ENCODE peak calls at places on chromosome 18, in seven cellular contexts. G is lung, J is cardiac muscle cell, K is MCF 10A, B is HFF-Myc, O is esophagus squamous epithelium, U is tibial artery. W is an unnamed sample.

GRCh38 chr18:10453261-10453884 is 1.1 kb upstream of the APCDD1 start:
- DNase-seq in G (no peak), J (peak), K (no peak), B (no peak), O (no peak), U (peak), W (no peak)

GRCh38 chr18:9947248-9947647 is 33.4 kb downstream of the VAPA start:
- DNase-seq in G (no peak), J (no peak), K (no peak), B (no peak), O (no peak), U (no peak), W (no peak)

GRCh38 chr18:11137400-11137799 is 12.0 kb downstream of the PIEZO2 start:
- DNase-seq in G (no peak), J (no peak), K (no peak), B (no peak), O (no peak), U (no peak), W (no peak)

GRCh38 chr18:25646971-25647370 is 295.0 kb upstream of the ZNF521 start:
- DNase-seq in G (no peak), J (peak), K (no peak), B (no peak), O (no peak), U (no peak), W (no peak)

GRCh38 chr18:36212301-36212977 is 25.1 kb downstream of the MOCOS start:
- DNase-seq in G (no peak), J (peak), K (no peak), B (no peak), O (no peak), U (no peak), W (no peak)

GRCh38 chr18:36275561-36275960 is 22.0 kb upstream of the FHOD3 start:
- DNase-seq in G (no peak), J (no peak), K (no peak), B (no peak), O (no peak), U (no peak), W (no peak)

GRCh38 chr18:79847606-79848293 is 50.0 kb downstream of the KCNG2 start:
- DNase-seq in G (peak), J (no peak), K (no peak), B (no peak), O (no peak), U (no peak), W (no peak)

GRCh38 chr18:43383031-43383430 is 105.7 kb upstream of the SYT4 start:
- DNase-seq in G (no peak), J (no peak), K (no peak), B (no peak), O (no peak), U (no peak), W (no peak)

GRCh38 chr18:39770399-39770798 is 2184.6 kb upstream of the PIK3C3 start:
- DNase-seq in G (no peak), J (no peak), K (no peak), B (no peak), O (no peak), U (no peak), W (no peak)

GRCh38 chr18:8153887-8154583 is 455.2 kb upstream of the RAB12 start:
- DNase-seq in G (no peak), J (peak), K (no peak), B (no peak), O (no peak), U (no peak), W (no peak)

GRCh38 chr18:28409811-28410210 is 232.9 kb upstream of the CDH2 start:
- DNase-seq in G (no peak), J (no peak), K (no peak), B (no peak), O (no peak), U (no peak), W (no peak)

GRCh38 chr18:27223570-27224340 is 38.6 kb upstream of the CHST9 start:
- DNase-seq in G (no peak), J (no peak), K (peak), B (no peak), O (no peak), U (no peak), W (no peak)

GRCh38 chr18:59915606-59916005 is 15.8 kb downstream of the PMAIP1 start:
- DNase-seq in G (no peak), J (no peak), K (no peak), B (no peak), O (no peak), U (no peak), W (no peak)

GRCh38 chr18:58639237-58639636 is 10.3 kb upstream of the ALPK2 start:
- DNase-seq in G (no peak), J (no peak), K (no peak), B (no peak), O (no peak), U (no peak), W (no peak)

GRCh38 chr18:8844721-8845148 is 139.4 kb downstream of the MTCL1 start:
- DNase-seq in G (no peak), J (no peak), K (no peak), B (no peak), O (no peak), U (no peak), W (no peak)

GRCh38 chr18:29849145-29849544 is 1193.4 kb downstream of the DSC3 start:
- DNase-seq in G (no peak), J (no peak), K (peak), B (no peak), O (no peak), U (no peak), W (no peak)

GRCh38 chr18:41657189-41657588 is 297.8 kb upstream of the PIK3C3 start:
- DNase-seq in G (no peak), J (no peak), K (no peak), B (no peak), O (no peak), U (no peak), W (no peak)

GRCh38 chr18:66754335-66754734 is 150.4 kb upstream of the CDH19 start:
- DNase-seq in G (no peak), J (no peak), K (no peak), B (no peak), O (no peak), U (no peak), W (no peak)

GRCh38 chr18:66752733-66753132 is 148.8 kb upstream of the CDH19 start:
- DNase-seq in G (no peak), J (no peak), K (peak), B (no peak), O (no peak), U (no peak), W (no peak)

GRCh38 chr18:66749030-66749429 is 145.1 kb upstream of the CDH19 start:
- DNase-seq in G (no peak), J (peak), K (peak), B (no peak), O (no peak), U (no peak), W (no peak)

GRCh38 chr18:66749475-66750035 is 145.7 kb upstream of the CDH19 start:
- DNase-seq in G (no peak), J (peak), K (no peak), B (no peak), O (no peak), U (no peak), W (no peak)
- TF ChIP-seq CTCF in G (no peak), J (no peak), K (no peak), B (no peak), O (no peak), U (no peak), W (no peak)

GRCh38 chr18:45121146-45121545 is 440.5 kb downstream of the SETBP1 start:
- DNase-seq in G (no peak), J (no peak), K (no peak), B (no peak), O (no peak), U (no peak), W (no peak)
- TF ChIP-seq CTCF in G (no peak), J (no peak), K (no peak), B (no peak), O (no peak), U (no peak), W (no peak)

GRCh38 chr18:54919412-54919811 is 39.8 kb downstream of the CCDC68 start:
- DNase-seq in G (no peak), J (no peak), K (no peak), B (no peak), O (no peak), U (no peak), W (no peak)

GRCh38 chr18:54911551-54911950 is 47.7 kb downstream of the CCDC68 start:
- DNase-seq in G (no peak), J (no peak), K (no peak), B (no peak), O (no peak), U (no peak), W (no peak)

GRCh38 chr18:54918060-54918459 is 41.2 kb downstream of the CCDC68 start:
- DNase-seq in G (no peak), J (no peak), K (no peak), B (no peak), O (no peak), U (no peak), W (no peak)

DNA sequence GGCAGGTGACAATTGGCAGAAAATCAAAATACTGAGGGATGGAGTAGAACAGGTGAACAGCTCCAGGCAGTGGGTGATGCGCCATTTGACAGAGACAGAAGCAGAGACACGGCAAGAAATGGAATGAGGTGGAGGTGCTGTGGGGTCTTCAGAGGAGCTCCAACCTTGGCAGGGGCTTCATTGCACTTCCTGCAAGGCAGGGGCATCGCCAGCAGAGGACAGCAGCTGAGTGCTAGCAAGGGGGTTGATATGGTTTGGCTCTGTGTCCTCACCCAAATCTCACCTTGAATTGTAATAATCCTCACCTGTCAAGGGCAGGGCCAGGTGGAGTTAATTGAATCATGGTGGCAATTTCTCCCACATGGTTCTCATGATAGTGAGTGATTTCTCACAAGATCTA is 42.8 kb downstream of the CCDC68 start:
- DNase-seq in G (no peak), J (no peak), K (no peak), B (no peak), O (no peak), U (no peak), W (no peak)
- TF ChIP-seq CTCF in G (no peak), J (no peak), K (no peak), B (no peak), O (no peak), U (no peak), W (no peak)

GRCh38 chr18:49048361-49048760 is 97.6 kb upstream of the SMAD7 start:
- DNase-seq in G (no peak), J (peak), K (no peak), B (peak), O (no peak), U (no peak), W (no peak)
- TF ChIP-seq CTCF in G (no peak), J (no peak), K (no peak), B (no peak), O (no peak), U (no peak), W (no peak)

GRCh38 chr18:76396792-76397191 is 98.2 kb downstream of the ZNF516 start:
- DNase-seq in G (no peak), J (no peak), K (no peak), B (no peak), O (no peak), U (no peak), W (no peak)
- TF ChIP-seq CTCF in G (no peak), J (no peak), K (no peak), B (no peak), O (no peak), U (no peak), W (no peak)

GRCh38 chr18:23537274-23537673 is 34.0 kb downstream of the RMC1 start:
- DNase-seq in G (no peak), J (no peak), K (no peak), B (no peak), O (no peak), U (no peak), W (no peak)
- TF ChIP-seq CTCF in G (no peak), J (no peak), K (no peak), B (no peak), O (no peak), U (no peak), W (no peak)

GRCh38 chr18:64332851-64333250 is 184.0 kb upstream of the LINC00305 start:
- DNase-seq in G (no peak), J (no peak), K (no peak), B (no peak), O (no peak), U (no peak), W (no peak)

GRCh38 chr18:64333584-64333983 is 184.7 kb upstream of the LINC00305 start:
- DNase-seq in G (no peak), J (no peak), K (peak), B (no peak), O (no peak), U (no peak), W (no peak)

GRCh38 chr18:64330976-64331375 is 182.1 kb upstream of the LINC00305 start:
- DNase-seq in G (no peak), J (no peak), K (no peak), B (no peak), O (no peak), U (no peak), W (no peak)

GRCh38 chr18:64331419-64331818 is 182.5 kb upstream of the LINC00305 start:
- DNase-seq in G (no peak), J (no peak), K (no peak), B (no peak), O (no peak), U (no peak), W (no peak)

GRCh38 chr18:64330161-64330560 is 181.3 kb upstream of the LINC00305 start:
- DNase-seq in G (no peak), J (peak), K (peak), B (no peak), O (no peak), U (no peak), W (no peak)
- TF ChIP-seq CTCF in G (no peak), J (no peak), K (no peak), B (no peak), O (no peak), U (no peak), W (no peak)

GRCh38 chr18:46110406-46110805 is 6.2 kb downstream of the HAUS1 start:
- DNase-seq in G (no peak), J (no peak), K (peak), B (no peak), O (no peak), U (no peak), W (no peak)
- TF ChIP-seq CTCF in G (no peak), J (no peak), K (no peak), B (no peak), O (no peak), U (no peak), W (no peak)

GRCh38 chr18:13440277-13441248 is 222.0 kb downstream of the LDLRAD4 start:
- DNase-seq in G (no peak), J (no peak), K (no peak), B (no peak), O (no peak), U (no peak), W (no peak)
- TF ChIP-seq CTCF in G (no peak), J (no peak), K (no peak), B (peak), O (no peak), U (no peak), W (no peak)

GRCh38 chr18:74334242-74334893 is 18.7 kb downstream of the C18orf63 start:
- DNase-seq in G (no peak), J (no peak), K (no peak), B (no peak), O (no peak), U (no peak), W (no peak)

GRCh38 chr18:74333091-74333490 is 17.5 kb downstream of the C18orf63 start:
- DNase-seq in G (no peak), J (peak), K (no peak), B (no peak), O (no peak), U (no peak), W (no peak)

GRCh38 chr18:74328196-74328595 is 12.6 kb downstream of the C18orf63 start:
- DNase-seq in G (no peak), J (no peak), K (no peak), B (peak), O (no peak), U (no peak), W (no peak)

GRCh38 chr18:74329688-74330205 is 14.1 kb downstream of the C18orf63 start:
- DNase-seq in G (no peak), J (no peak), K (no peak), B (no peak), O (no peak), U (no peak), W (no peak)

DNA sequence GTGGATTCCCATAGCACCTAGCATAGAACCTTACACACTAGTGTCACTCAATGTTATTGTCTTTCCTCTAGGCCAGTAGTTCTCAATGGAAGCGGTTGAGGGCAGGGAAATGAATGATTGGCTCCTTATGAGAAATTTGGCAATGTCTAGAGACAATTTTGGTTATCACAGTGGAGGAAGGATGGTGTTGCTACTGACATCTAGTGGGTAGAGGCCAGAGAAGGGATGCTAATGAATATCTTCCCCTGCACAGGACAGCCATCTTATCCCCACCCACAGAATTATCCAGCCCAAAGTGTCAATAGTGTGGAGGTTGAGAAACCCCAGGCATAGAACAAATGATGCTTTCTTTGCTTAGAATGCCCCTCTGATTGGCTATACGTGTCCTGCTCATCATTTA is 15.8 kb downstream of the C18orf63 start:
- DNase-seq in G (no peak), J (peak), K (peak), B (peak), O (no peak), U (no peak), W (no peak)
- TF ChIP-seq CTCF in G (no peak), J (peak), K (peak), B (peak), O (no peak), U (no peak), W (no peak)